ENCODE peak calls at places on chromosomes 3 and 15, in five cellular contexts. One of them, this sample, is unnamed. For H3K4me1, the result is how much of the 10 kb centered on the place peaks cover.

GRCh38 chr15:74172751-74173544 is 562 bp upstream of the ISLR start:
- DNase-seq in ovary: peak
- DNase-seq in Peyer's patch: peak
- DNase-seq in tibial artery: peak
- DNase-seq in HepG2: no peak
- DNase-seq in this sample: peak

GRCh38 chr3:41575754-41576153 is 376.4 kb downstream of the CTNNB1 start:
- DNase-seq in tibial artery: no peak
- DNase-seq in HepG2: no peak
- DNase-seq in ovary: no peak
- DNase-seq in Peyer's patch: no peak
- DNase-seq in this sample: no peak

GRCh38 chr3:119352235-119352634 is 58.1 kb downstream of the ARHGAP31 start:
- DNase-seq in HepG2: no peak
- DNase-seq in ovary: no peak
- DNase-seq in Peyer's patch: no peak
- DNase-seq in tibial artery: no peak
- DNase-seq in this sample: no peak

GRCh38 chr3:55445551-55445950 is 41.6 kb downstream of the WNT5A start:
- DNase-seq in Peyer's patch: peak
- DNase-seq in ovary: no peak
- DNase-seq in tibial artery: no peak
- DNase-seq in HepG2: peak
- DNase-seq in this sample: no peak

GRCh38 chr15:79179108-79179561 is 88.6 kb upstream of the RASGRF1 start:
- DNase-seq in ovary: no peak
- DNase-seq in HepG2: peak
- DNase-seq in tibial artery: no peak
- DNase-seq in Peyer's patch: no peak
- DNase-seq in this sample: no peak

GRCh38 chr15:60905587-60905986 is 323.5 kb downstream of the RORA start:
- DNase-seq in tibial artery: no peak
- DNase-seq in ovary: no peak
- DNase-seq in HepG2: no peak
- DNase-seq in Peyer's patch: peak
- DNase-seq in this sample: no peak

GRCh38 chr15:45157974-45158373 is 28.2 kb downstream of the DUOX1 start:
- DNase-seq in ovary: no peak
- DNase-seq in tibial artery: no peak
- DNase-seq in HepG2: no peak
- DNase-seq in Peyer's patch: no peak
- DNase-seq in this sample: no peak

GRCh38 chr3:58754074-58754473 is 87.5 kb upstream of the FAM3D start:
- DNase-seq in HepG2: no peak
- DNase-seq in Peyer's patch: no peak
- DNase-seq in tibial artery: no peak
- DNase-seq in ovary: no peak
- DNase-seq in this sample: no peak

GRCh38 chr3:69997486-69998307 is 1.8 kb upstream of the SAMMSON start:
- DNase-seq in HepG2: no peak
- DNase-seq in Peyer's patch: no peak
- DNase-seq in tibial artery: no peak
- DNase-seq in ovary: no peak
- DNase-seq in this sample: no peak

GRCh38 chr3:64163019-64163754 is 62.1 kb downstream of the PRICKLE2 start:
- DNase-seq in tibial artery: no peak
- DNase-seq in Peyer's patch: no peak
- DNase-seq in HepG2: no peak
- DNase-seq in ovary: no peak
- DNase-seq in this sample: no peak

GRCh38 chr3:140842984-140843649 is 98.5 kb upstream of the SLC25A36 start:
- DNase-seq in HepG2: no peak
- DNase-seq in ovary: no peak
- DNase-seq in tibial artery: no peak
- DNase-seq in Peyer's patch: peak
- DNase-seq in this sample: no peak

GRCh38 chr3:40770046-40770445 is 245.3 kb downstream of the ZNF621 start:
- DNase-seq in HepG2: no peak
- DNase-seq in ovary: no peak
- DNase-seq in Peyer's patch: no peak
- DNase-seq in tibial artery: peak
- DNase-seq in this sample: no peak

GRCh38 chr3:124774305-124774673 is 44.0 kb downstream of the UMPS start:
- DNase-seq in tibial artery: peak
- DNase-seq in ovary: no peak
- DNase-seq in HepG2: no peak
- DNase-seq in Peyer's patch: no peak
- DNase-seq in this sample: no peak

GRCh38 chr3:16301490-16301889 is 36.5 kb downstream of the OXNAD1 start:
- DNase-seq in tibial artery: no peak
- DNase-seq in Peyer's patch: no peak
- DNase-seq in ovary: no peak
- DNase-seq in HepG2: no peak
- DNase-seq in this sample: no peak

GRCh38 chr3:13563911-13564310 is 15.0 kb downstream of the FBLN2 start:
- DNase-seq in tibial artery: no peak
- DNase-seq in HepG2: no peak
- DNase-seq in ovary: no peak
- DNase-seq in Peyer's patch: no peak
- DNase-seq in this sample: no peak

GRCh38 chr15:50182233-50183013 is 427 bp downstream of the SLC27A2 start:
- DNase-seq in HepG2: no peak
- DNase-seq in tibial artery: no peak
- DNase-seq in Peyer's patch: peak
- DNase-seq in ovary: peak
- DNase-seq in this sample: no peak

GRCh38 chr3:101848754-101849713 is at the start of gene NFKBIZ:
- DNase-seq in HepG2: peak
- DNase-seq in Peyer's patch: peak
- DNase-seq in tibial artery: peak
- DNase-seq in ovary: peak
- DNase-seq in this sample: peak

GRCh38 chr3:43620953-43621405 is 832 bp downstream of the ANO10 start:
- DNase-seq in Peyer's patch: no peak
- DNase-seq in tibial artery: no peak
- DNase-seq in HepG2: no peak
- DNase-seq in ovary: no peak
- DNase-seq in this sample: no peak

GRCh38 chr15:95684693-95685115 is 645.8 kb upstream of the NR2F2 start:
- DNase-seq in Peyer's patch: no peak
- DNase-seq in HepG2: no peak
- DNase-seq in ovary: no peak
- DNase-seq in tibial artery: no peak
- DNase-seq in this sample: no peak

GRCh38 chr3:128352326-128352725 is 114.4 kb downstream of the DNAJB8 start:
- DNase-seq in HepG2: no peak
- DNase-seq in Peyer's patch: no peak
- DNase-seq in tibial artery: no peak
- DNase-seq in ovary: no peak
- DNase-seq in this sample: no peak

GRCh38 chr15:72306211-72306785 is 13.7 kb downstream of the CELF6 start:
- DNase-seq in HepG2: no peak
- DNase-seq in tibial artery: no peak
- DNase-seq in Peyer's patch: peak
- DNase-seq in ovary: no peak
- DNase-seq in this sample: no peak

GRCh38 chr15:36653851-36654250 is 74.4 kb downstream of the CDIN1 start:
- DNase-seq in tibial artery: no peak
- DNase-seq in Peyer's patch: no peak
- DNase-seq in ovary: no peak
- DNase-seq in HepG2: no peak
- DNase-seq in this sample: no peak

GRCh38 chr3:46297658-46298423 is 55.6 kb downstream of the CCR3 start:
- DNase-seq in HepG2: no peak
- DNase-seq in ovary: no peak
- DNase-seq in tibial artery: no peak
- DNase-seq in Peyer's patch: peak
- DNase-seq in this sample: no peak

GRCh38 chr15:51600114-51600513 is 22.5 kb downstream of the DMXL2 start:
- DNase-seq in HepG2: no peak
- DNase-seq in Peyer's patch: no peak
- DNase-seq in tibial artery: no peak
- DNase-seq in ovary: no peak
- DNase-seq in this sample: no peak

GRCh38 chr3:100030914-100031313 is 83.4 kb downstream of the FILIP1L start:
- DNase-seq in HepG2: no peak
- DNase-seq in ovary: no peak
- DNase-seq in Peyer's patch: no peak
- DNase-seq in tibial artery: no peak
- DNase-seq in this sample: no peak

GRCh38 chr3:100030346-100030745 is 84.0 kb downstream of the FILIP1L start:
- DNase-seq in tibial artery: no peak
- DNase-seq in HepG2: no peak
- DNase-seq in Peyer's patch: no peak
- DNase-seq in ovary: no peak
- DNase-seq in this sample: no peak

GRCh38 chr3:100027321-100027720 is 87.0 kb downstream of the FILIP1L start:
- DNase-seq in Peyer's patch: no peak
- DNase-seq in HepG2: no peak
- DNase-seq in ovary: no peak
- DNase-seq in tibial artery: no peak
- DNase-seq in this sample: no peak

GRCh38 chr3:100029689-100030088 is 84.6 kb downstream of the FILIP1L start:
- DNase-seq in tibial artery: no peak
- DNase-seq in Peyer's patch: no peak
- DNase-seq in ovary: no peak
- DNase-seq in HepG2: no peak
- DNase-seq in this sample: no peak

GRCh38 chr3:100029052-100029451 is 85.2 kb downstream of the FILIP1L start:
- DNase-seq in tibial artery: no peak
- DNase-seq in ovary: no peak
- DNase-seq in Peyer's patch: no peak
- DNase-seq in HepG2: no peak
- DNase-seq in this sample: no peak
- H3K4me1 ChIP-seq in tibial artery: half or more
- H3K4me1 ChIP-seq in ovary: under half
- H3K4me1 ChIP-seq in Peyer's patch: under half
- H3K4me1 ChIP-seq in HepG2: under half
- H3K4me1 ChIP-seq in this sample: under half

GRCh38 chr3:23800731-23801130 is 5.0 kb upstream of the UBE2E1 start:
- DNase-seq in tibial artery: no peak
- DNase-seq in Peyer's patch: no peak
- DNase-seq in ovary: no peak
- DNase-seq in HepG2: no peak
- DNase-seq in this sample: no peak
- TF ChIP-seq CTCF in tibial artery: peak
- TF ChIP-seq CTCF in Peyer's patch: no peak
- TF ChIP-seq CTCF in ovary: no peak
- TF ChIP-seq CTCF in HepG2: no peak
- TF ChIP-seq CTCF in this sample: peak

GRCh38 chr3:86225461-86225860 is 765.5 kb downstream of the VGLL3 start:
- DNase-seq in ovary: no peak
- DNase-seq in HepG2: no peak
- DNase-seq in Peyer's patch: no peak
- DNase-seq in tibial artery: no peak
- DNase-seq in this sample: no peak

GRCh38 chr3:86230765-86231164 is 760.2 kb downstream of the VGLL3 start:
- DNase-seq in Peyer's patch: no peak
- DNase-seq in ovary: no peak
- DNase-seq in tibial artery: no peak
- DNase-seq in HepG2: no peak
- DNase-seq in this sample: no peak

GRCh38 chr3:86228106-86228505 is 762.8 kb downstream of the VGLL3 start:
- DNase-seq in Peyer's patch: no peak
- DNase-seq in tibial artery: no peak
- DNase-seq in HepG2: no peak
- DNase-seq in ovary: no peak
- DNase-seq in this sample: no peak

GRCh38 chr3:86229775-86230094 is 761.2 kb downstream of the VGLL3 start:
- DNase-seq in HepG2: no peak
- DNase-seq in ovary: no peak
- DNase-seq in Peyer's patch: no peak
- DNase-seq in tibial artery: no peak
- DNase-seq in this sample: no peak

GRCh38 chr3:86229086-86229774 is 761.7 kb downstream of the VGLL3 start:
- DNase-seq in HepG2: no peak
- DNase-seq in tibial artery: no peak
- DNase-seq in Peyer's patch: no peak
- DNase-seq in ovary: no peak
- DNase-seq in this sample: no peak
- H3K4me1 ChIP-seq in HepG2: under half
- H3K4me1 ChIP-seq in tibial artery: under half
- H3K4me1 ChIP-seq in Peyer's patch: under half
- H3K4me1 ChIP-seq in ovary: under half
- H3K4me1 ChIP-seq in this sample: under half

DNA sequence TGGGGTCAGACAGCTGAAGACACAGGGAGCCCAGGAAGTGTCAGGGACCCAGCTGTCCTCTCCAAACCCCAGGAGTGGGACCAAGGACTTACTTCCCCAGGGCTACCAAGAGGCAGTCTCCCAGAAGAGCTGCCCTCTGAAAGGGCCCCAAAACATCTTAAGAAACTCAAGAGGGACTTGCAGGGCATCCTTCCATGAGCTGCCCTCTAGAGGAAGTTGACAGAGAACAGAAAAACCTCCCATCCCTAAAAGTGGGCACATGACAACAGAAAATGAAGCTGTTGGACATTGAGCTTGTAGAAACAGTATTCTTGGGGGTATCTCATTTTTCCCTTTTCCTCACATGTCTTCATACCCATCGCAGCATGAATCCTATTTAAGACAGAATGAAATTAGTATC is 58.9 kb downstream of the MECOM start:
- DNase-seq in ovary: no peak
- DNase-seq in Peyer's patch: no peak
- DNase-seq in HepG2: no peak
- DNase-seq in tibial artery: no peak
- DNase-seq in this sample: no peak
- TF ChIP-seq CTCF in ovary: no peak
- TF ChIP-seq CTCF in Peyer's patch: no peak
- TF ChIP-seq CTCF in HepG2: no peak
- TF ChIP-seq CTCF in tibial artery: no peak
- TF ChIP-seq CTCF in this sample: no peak

DNA sequence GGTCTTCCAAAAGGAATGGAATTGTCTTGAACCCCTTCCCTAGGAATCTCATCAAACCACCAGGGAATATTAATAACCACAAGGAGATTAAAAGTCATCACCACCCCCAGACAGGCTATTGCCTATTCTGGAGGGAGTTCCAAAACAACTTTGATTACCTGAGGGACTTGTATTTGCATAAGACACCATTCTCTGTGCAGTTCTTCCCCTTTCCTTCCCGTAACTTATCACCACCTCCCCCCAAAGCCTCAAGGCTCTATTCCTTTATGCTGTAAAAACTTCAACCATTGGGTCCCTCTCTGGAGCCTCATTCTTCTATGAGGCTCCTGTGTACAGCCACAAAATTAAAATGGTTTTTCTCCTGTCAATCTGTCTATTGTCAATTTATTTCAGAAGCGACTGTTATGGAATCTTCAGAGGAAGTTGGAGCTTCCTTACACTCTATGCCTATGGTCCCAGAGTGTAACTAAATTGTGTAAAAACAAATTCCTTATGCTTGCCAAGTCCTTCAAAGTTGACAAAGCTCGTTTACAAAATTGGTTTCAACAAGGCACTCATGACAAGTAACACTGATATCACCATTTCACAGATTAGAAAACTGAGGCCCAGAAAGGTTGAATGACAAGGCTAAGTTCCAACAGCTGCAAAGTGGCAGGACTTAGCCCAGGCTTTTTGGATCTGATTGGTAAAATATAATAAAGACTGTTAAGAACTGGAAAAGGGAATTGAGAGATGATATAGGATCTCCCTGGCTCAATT is 68.3 kb upstream of the HERC1 start:
- DNase-seq in Peyer's patch: no peak
- DNase-seq in tibial artery: no peak
- DNase-seq in ovary: no peak
- DNase-seq in HepG2: no peak
- DNase-seq in this sample: no peak
- H3K4me1 ChIP-seq in Peyer's patch: under half
- H3K4me1 ChIP-seq in tibial artery: under half
- H3K4me1 ChIP-seq in ovary: under half
- H3K4me1 ChIP-seq in HepG2: under half
- H3K4me1 ChIP-seq in this sample: under half